ENCODE peak calls at places on chromosomes 1 and 21, in ten cellular contexts. H is KG1; M is naive B cell; J is stimulated activated CD4-positive, alpha-beta T cell treated with anti-CD3 and anti-CD28 coated beads, Interleukin-2, amount 100 ng/mL, for 48 hours; E is NCI-H1436; C is mucosa of gallbladder; I is stimulated activated effector memory CD8-positive, alpha-beta T cell treated with anti-CD3 and anti-CD28 coated beads, Interleukin-12 subunit alpha, Interleukin-12 subunit beta, amount 100 ng/mL, for 72 hours; B is activated gamma-delta T cell treated with Interleukin-2 at 50 U/mL for 16 hours; W is hypothalamus; X is SK-N-SH. N is an unnamed sample.
A peak's percentile ranks its signal among the peaks of the same experiment; 100 is the strongest.

GRCh38 chr1:154974086-154974807 is at the start of gene CKS1B:
- DNase-seq in H (peak; percentile 98), M (peak; percentile 97), J (peak; percentile 89), E (peak; percentile 99), C (peak; percentile 99), I (peak; percentile 97), B (peak; percentile 96), W (peak; percentile 99), X (peak; percentile 81), N (peak; percentile 98)

GRCh38 chr1:118841521-118841920 is 146.6 kb downstream of the TBX15 start:
- DNase-seq in H (no peak), M (no peak), J (no peak), E (no peak), C (no peak), I (no peak), B (no peak), W (no peak), X (no peak), N (no peak)

GRCh38 chr1:204821476-204821875 is 49.2 kb upstream of the NFASC start:
- DNase-seq in H (no peak), M (no peak), J (no peak), E (no peak), C (no peak), I (no peak), B (no peak), W (no peak), X (no peak), N (no peak)

GRCh38 chr1:154849645-154850131 is 20.4 kb downstream of the KCNN3 start:
- DNase-seq in H (no peak), M (no peak), J (peak; percentile 23), E (no peak), C (no peak), I (peak; percentile 67), B (no peak), W (no peak), X (no peak), N (no peak)

GRCh38 chr1:203906932-203907331 is 45.5 kb downstream of the SNRPE start:
- DNase-seq in H (no peak), M (no peak), J (no peak), E (no peak), C (no peak), I (no peak), B (no peak), W (no peak), X (no peak), N (no peak)

GRCh38 chr1:85623061-85623471 is 42.5 kb downstream of the CCN1 start:
- DNase-seq in H (no peak), M (no peak), J (no peak), E (no peak), C (no peak), I (no peak), B (no peak), W (no peak), X (no peak), N (no peak)

GRCh38 chr1:204357551-204357950 is 2.2 kb downstream of the PLEKHA6 start:
- DNase-seq in H (no peak), M (peak; percentile 39), J (no peak), E (no peak), C (no peak), I (no peak), B (no peak), W (peak; percentile 24), X (peak; percentile 33), N (no peak)

GRCh38 chr21:26288033-26288432 is 117.5 kb upstream of the APP start:
- DNase-seq in H (no peak), M (no peak), J (no peak), E (no peak), C (no peak), I (no peak), B (no peak), W (no peak), X (no peak), N (no peak)

GRCh38 chr1:64526312-64526711 is 56.4 kb downstream of the CACHD1 start:
- DNase-seq in H (no peak), M (no peak), J (no peak), E (no peak), C (no peak), I (no peak), B (no peak), W (no peak), X (no peak), N (no peak)

GRCh38 chr1:154819628-154820590 is 50.2 kb downstream of the KCNN3 start:
- DNase-seq in H (no peak), M (peak; percentile 19), J (no peak), E (no peak), C (no peak), I (no peak), B (peak; percentile 19), W (no peak), X (peak; percentile 57), N (no peak)

GRCh38 chr1:51100264-51100880 is 1.7 kb upstream of the C1orf185 start:
- DNase-seq in H (no peak), M (no peak), J (no peak), E (no peak), C (no peak), I (no peak), B (no peak), W (no peak), X (peak; percentile 42), N (no peak)

GRCh38 chr21:45551316-45551715 is 9.1 kb upstream of the SLC19A1 start:
- DNase-seq in H (peak; percentile 39), M (no peak), J (no peak), E (no peak), C (no peak), I (no peak), B (no peak), W (no peak), X (no peak), N (no peak)

GRCh38 chr1:216566809-216567208 is 143.6 kb upstream of the USH2A start:
- DNase-seq in H (no peak), M (no peak), J (no peak), E (peak; percentile 23), C (no peak), I (no peak), B (no peak), W (no peak), X (no peak), N (no peak)

GRCh38 chr1:8090241-8090702 is 64.2 kb upstream of the ERRFI1 start:
- DNase-seq in H (no peak), M (no peak), J (no peak), E (no peak), C (no peak), I (no peak), B (no peak), W (no peak), X (no peak), N (no peak)

GRCh38 chr1:203093754-203094410 is 8.1 kb upstream of the MYOG start:
- DNase-seq in H (no peak), M (no peak), J (no peak), E (no peak), C (no peak), I (no peak), B (no peak), W (no peak), X (no peak), N (no peak)

GRCh38 chr1:70966018-70966638 is 81.5 kb downstream of the PTGER3 start:
- DNase-seq in H (no peak), M (no peak), J (no peak), E (no peak), C (no peak), I (no peak), B (no peak), W (no peak), X (no peak), N (no peak)

GRCh38 chr1:45957684-45958083 is 154.3 kb downstream of the MAST2 start:
- DNase-seq in H (no peak), M (no peak), J (no peak), E (no peak), C (no peak), I (no peak), B (no peak), W (no peak), X (no peak), N (no peak)

GRCh38 chr1:73104749-73105148 is 822.4 kb upstream of the NEGR1 start:
- DNase-seq in H (no peak), M (no peak), J (no peak), E (no peak), C (no peak), I (no peak), B (peak; percentile 4), W (no peak), X (no peak), N (no peak)

GRCh38 chr1:229227298-229227919 is 43.5 kb upstream of the RAB4A start:
- DNase-seq in H (peak; percentile 60), M (peak; percentile 58), J (peak; percentile 82), E (peak; percentile 85), C (peak; percentile 87), I (peak; percentile 86), B (peak; percentile 84), W (peak; percentile 85), X (peak; percentile 87), N (peak; percentile 81)

GRCh38 chr1:203144661-203145060 is 17.1 kb downstream of the ADORA1 start:
- DNase-seq in H (no peak), M (no peak), J (no peak), E (no peak), C (no peak), I (no peak), B (no peak), W (peak; percentile 31), X (no peak), N (no peak)

N was measured in natural killer cell treated with Interleukin-12 subunit alpha and Interleukin-12 subunit beta and Interleukin-15 and Interleukin-18, amount 100 ng/mL, for 72 hours.